ENCODE peak calls at places on chromosome 7, in seven cellular contexts. V is HCT116, D is kidney, H is astrocyte, X is BE2C, O is NT2/D1, F is hepatocyte. Z is an unnamed sample. For H3K4me1, the result is how much of the 10 kb centered on the place peaks cover.

GRCh38 chr7:23604296-23604640 is 7.1 kb downstream of the CCDC126 start:
- DNase-seq in O (no peak), H (no peak), X (no peak), D (no peak), F (no peak), V (no peak), Z (no peak)

GRCh38 chr7:147014596-147014995 is 898.0 kb downstream of the CNTNAP2 start:
- DNase-seq in O (no peak), F (no peak), D (no peak), X (no peak), H (no peak), V (no peak), Z (no peak)

GRCh38 chr7:145016068-145016467 is 180.2 kb upstream of the TPK1 start:
- DNase-seq in H (no peak), X (no peak), V (no peak), O (peak), D (no peak), F (no peak), Z (peak)

GRCh38 chr7:98394377-98394836 is 6.5 kb downstream of the BAIAP2L1 start:
- DNase-seq in V (peak), F (peak), O (no peak), D (no peak), X (no peak), H (peak), Z (no peak)

GRCh38 chr7:48042216-48042615 is 6.9 kb downstream of the C7orf57 start:
- DNase-seq in X (no peak), V (no peak), D (no peak), F (no peak), O (no peak), H (peak), Z (no peak)

GRCh38 chr7:1671876-1672451 is 1.9 kb downstream of the ELFN1 start:
- DNase-seq in X (no peak), D (peak), H (no peak), V (no peak), O (no peak), F (peak), Z (peak)

GRCh38 chr7:131540491-131541162 is 15.8 kb downstream of the PODXL start:
- DNase-seq in V (no peak), D (peak), F (no peak), H (no peak), O (no peak), X (no peak), Z (no peak)

GRCh38 chr7:115368998-115369397 is 447.1 kb downstream of the MDFIC start:
- DNase-seq in F (no peak), H (no peak), O (no peak), X (no peak), V (no peak), D (no peak), Z (no peak)

DNA sequence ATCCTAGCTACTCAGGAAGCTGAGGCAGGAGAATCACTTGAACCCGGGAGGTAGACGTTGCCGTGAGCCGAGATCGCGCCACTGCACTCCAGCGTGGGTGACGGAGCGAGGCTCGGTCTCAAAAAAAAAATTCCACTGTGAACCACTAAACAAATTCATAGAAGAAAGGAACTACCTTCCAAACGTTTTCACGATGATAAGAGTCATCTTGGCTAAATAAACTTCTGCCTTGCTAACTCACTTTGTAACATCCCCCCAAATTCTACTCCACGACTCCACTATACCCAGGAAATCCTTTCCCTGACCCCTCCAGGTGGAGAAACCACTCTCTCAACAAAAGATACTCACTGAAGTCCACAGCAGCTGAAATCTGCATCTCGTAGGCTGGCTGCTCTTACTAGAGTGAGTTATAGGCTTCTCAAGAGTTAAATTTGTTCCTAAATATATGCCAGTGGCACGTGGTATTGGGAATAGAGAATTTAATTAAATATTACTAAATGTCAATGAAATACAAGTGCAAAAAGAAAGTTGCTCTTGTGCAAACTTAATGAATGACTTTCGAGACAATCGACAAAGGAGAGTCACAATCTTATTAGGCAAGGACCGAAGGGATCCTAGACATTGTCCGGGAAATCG is 1.6 kb upstream of the GTF2I start:
- DNase-seq in X (no peak), V (no peak), D (no peak), O (no peak), F (no peak), H (no peak), Z (no peak)
- H3K4me3 ChIP-seq in X (peak), V (peak), D (peak), O (peak), F (peak), H (peak), Z (peak)

GRCh38 chr7:149690688-149691446 is 82.5 kb downstream of the ZNF467 start:
- DNase-seq in X (peak), H (peak), O (no peak), F (peak), D (peak), V (peak), Z (peak)

GRCh38 chr7:149688836-149689590 is 84.4 kb downstream of the ZNF467 start:
- DNase-seq in O (no peak), H (no peak), F (no peak), V (no peak), X (no peak), D (no peak), Z (no peak)

GRCh38 chr7:149692557-149692982 is 80.8 kb downstream of the ZNF467 start:
- DNase-seq in F (no peak), H (no peak), D (no peak), V (no peak), X (no peak), O (no peak), Z (no peak)

GRCh38 chr7:149689591-149689845 is 83.9 kb downstream of the ZNF467 start:
- DNase-seq in X (no peak), V (no peak), O (no peak), F (no peak), D (no peak), H (no peak), Z (no peak)

GRCh38 chr7:149692056-149692455 is 81.3 kb downstream of the ZNF467 start:
- DNase-seq in V (no peak), X (no peak), O (no peak), H (no peak), F (no peak), D (no peak), Z (no peak)
- H3K4me1 ChIP-seq in V (under half), X (under half), O (under half), H (under half), F (under half), D (under half), Z (under half)

DNA sequence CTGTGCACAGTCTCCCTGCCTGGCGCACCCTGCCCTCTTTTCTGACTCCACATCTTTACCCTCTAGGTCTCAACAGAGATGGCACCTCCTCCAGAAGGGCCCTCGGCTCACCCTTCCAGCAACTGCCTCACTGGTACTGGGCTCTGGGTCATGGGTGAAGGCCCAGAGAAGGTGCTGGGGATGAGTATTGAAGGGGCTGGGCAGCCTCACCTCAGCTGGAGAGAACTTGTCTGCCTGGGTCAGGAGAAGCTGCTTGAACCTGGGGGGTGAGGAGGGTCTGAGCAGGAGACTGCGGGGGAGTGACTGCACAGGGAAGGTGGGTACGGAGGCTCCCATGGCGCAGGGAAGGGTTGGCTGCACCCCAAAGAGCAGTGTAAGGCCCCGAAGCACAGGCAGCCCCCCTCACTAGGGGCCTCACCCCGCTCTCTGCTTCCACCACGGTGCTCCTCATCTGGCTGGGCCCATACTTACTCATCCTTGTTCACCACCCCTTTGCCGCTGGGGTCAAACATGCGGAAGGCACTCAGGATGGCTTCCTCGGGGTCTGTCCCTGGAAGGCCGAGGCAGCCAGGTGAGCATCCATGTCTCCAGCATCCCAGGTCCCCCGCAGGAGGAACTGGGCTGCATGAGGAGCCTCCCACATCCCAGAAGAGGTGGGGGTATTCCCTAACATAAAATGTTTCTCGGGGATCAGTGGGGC is 1.7 kb downstream of the MYL7 start:
- DNase-seq in V (no peak), H (no peak), D (no peak), X (no peak), O (no peak), F (no peak), Z (no peak)
- H3K4me3 ChIP-seq in V (no peak), H (no peak), D (no peak), X (no peak), O (no peak), F (no peak), Z (no peak)

GRCh38 chr7:78620931-78621330 is 822.4 kb downstream of the PHTF2 start:
- DNase-seq in F (peak), H (peak), D (no peak), O (peak), V (no peak), X (no peak), Z (peak)
- H3K4me1 ChIP-seq in F (under half), H (under half), D (under half), O (under half), V (under half), X (under half), Z (under half)

DNA sequence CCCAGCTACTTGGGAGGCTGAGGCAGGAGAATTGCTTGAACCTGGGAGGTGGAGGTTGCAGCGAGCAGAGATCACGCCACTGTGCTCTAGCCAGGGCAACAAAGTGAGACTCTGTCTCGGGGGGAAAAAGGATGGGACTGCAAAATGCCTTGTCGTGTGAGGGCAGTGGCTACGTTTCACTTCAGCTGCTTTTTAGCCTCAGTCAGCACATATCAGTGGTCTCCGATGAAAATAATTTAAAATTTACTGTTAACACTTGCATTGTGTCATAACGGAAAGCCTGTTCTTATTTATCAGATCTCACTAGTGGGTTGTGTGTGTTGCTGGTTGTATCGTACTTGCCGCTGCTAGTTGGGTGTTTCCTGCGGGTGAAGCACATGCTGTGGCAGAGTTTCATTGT is 61.9 kb downstream of the RBM33 start:
- DNase-seq in H (no peak), F (no peak), O (no peak), X (no peak), V (no peak), D (no peak), Z (no peak)
- H3K4me3 ChIP-seq in H (no peak), F (no peak), O (no peak), X (no peak), V (no peak), D (no peak), Z (no peak)

DNA sequence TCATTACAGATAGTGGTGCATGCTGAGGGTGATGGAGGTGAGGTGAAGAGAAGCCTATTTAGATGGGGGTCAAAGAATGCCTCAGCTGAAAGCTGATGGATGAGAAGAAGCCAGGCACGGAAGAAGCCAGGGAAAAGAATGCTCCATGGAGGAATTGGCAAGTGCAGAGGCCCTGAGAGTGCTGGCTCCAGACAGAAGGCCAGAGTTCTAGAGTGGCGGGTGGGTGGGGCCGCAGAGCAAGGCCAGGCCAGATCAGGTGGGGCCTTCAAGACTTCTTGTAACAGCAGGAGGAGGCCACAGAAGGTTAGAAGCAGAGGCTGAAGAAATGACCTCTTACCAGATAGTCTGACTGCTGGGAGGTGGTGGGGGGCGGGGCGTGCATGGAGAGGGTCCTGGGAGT is 7.3 kb downstream of the EEPD1 start:
- DNase-seq in O (no peak), D (no peak), X (no peak), H (no peak), V (no peak), F (no peak), Z (no peak)
- H3K4me1 ChIP-seq in O (under half), D (under half), X (under half), H (under half), V (under half), F (under half), Z (under half)

GRCh38 chr7:126690104-126690503 is 562.6 kb downstream of the GRM8 start:
- DNase-seq in H (no peak), O (no peak), V (no peak), X (no peak), D (peak), F (no peak), Z (no peak)
- H3K4me3 ChIP-seq in H (no peak), O (no peak), V (no peak), X (no peak), D (no peak), F (no peak), Z (no peak)

GRCh38 chr7:136911362-136911761 is 42.9 kb downstream of the CHRM2 start:
- DNase-seq in D (no peak), X (peak), O (no peak), H (peak), V (no peak), F (no peak), Z (peak)

GRCh38 chr7:136919820-136920219 is 51.4 kb downstream of the CHRM2 start:
- DNase-seq in H (no peak), D (no peak), V (no peak), X (no peak), F (no peak), O (no peak), Z (no peak)

GRCh38 chr7:136912339-136912738 is 43.9 kb downstream of the CHRM2 start:
- DNase-seq in F (no peak), X (no peak), D (no peak), V (no peak), O (no peak), H (peak), Z (no peak)

DNA sequence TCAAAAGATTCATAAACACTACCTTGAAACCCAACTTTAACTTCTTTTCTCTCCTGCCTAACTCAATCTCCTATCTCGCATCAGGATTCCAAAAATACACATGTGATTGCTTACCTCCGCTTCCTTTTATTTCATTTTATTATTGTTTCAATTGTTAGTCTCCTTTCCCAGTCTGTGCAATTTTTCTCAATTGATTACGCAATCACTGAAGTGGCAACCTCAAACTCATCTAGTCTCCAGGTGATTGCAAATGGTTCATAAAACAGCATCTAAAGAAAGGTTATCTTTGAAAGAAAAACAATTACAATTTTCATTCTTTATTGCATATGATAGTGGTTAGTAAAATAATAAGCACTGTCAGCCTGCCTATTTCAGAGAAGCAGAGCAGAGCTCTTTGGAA is 45.6 kb downstream of the CHRM2 start:
- DNase-seq in X (no peak), V (no peak), H (no peak), D (no peak), F (no peak), O (no peak), Z (no peak)
- H3K4me1 ChIP-seq in X (under half), V (under half), H (under half), D (under half), F (under half), O (under half), Z (under half)

DNA sequence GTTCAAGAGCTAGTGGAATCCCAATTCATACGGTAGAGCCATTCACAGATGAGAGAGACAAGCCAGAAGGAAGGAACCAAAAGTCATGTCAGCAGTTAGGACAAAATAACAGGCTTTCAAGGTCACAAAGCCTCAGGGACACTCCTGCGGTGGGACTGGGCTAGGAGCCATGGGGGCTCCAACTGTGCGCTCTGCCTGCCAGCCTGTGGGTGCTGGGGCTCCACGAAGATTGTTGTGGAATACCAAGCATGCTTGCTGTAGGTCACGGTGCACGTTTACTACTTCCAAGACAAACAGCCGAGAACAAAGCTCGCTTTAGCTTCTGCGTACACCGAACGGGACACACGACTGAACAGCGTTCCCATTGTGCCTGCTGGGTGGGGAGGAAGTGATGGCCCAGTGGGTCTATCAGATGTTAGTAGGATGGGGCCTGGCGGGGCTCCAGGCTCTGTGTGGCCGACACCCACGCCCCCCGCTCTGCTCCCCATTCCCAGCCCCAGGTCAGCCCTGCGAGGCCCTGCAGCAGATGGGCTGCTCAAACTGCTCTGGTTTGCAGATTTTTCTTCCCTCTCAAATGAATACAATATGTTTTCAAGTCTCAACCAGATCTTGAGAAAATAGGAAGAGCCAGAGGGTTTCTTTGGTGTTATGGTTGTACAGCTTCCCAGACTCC is 158.9 kb downstream of the EGFR start:
- DNase-seq in F (no peak), V (no peak), X (no peak), O (no peak), D (peak), H (peak), Z (no peak)
- H3K4me3 ChIP-seq in F (no peak), V (no peak), X (no peak), O (no peak), D (no peak), H (no peak), Z (no peak)

DNA sequence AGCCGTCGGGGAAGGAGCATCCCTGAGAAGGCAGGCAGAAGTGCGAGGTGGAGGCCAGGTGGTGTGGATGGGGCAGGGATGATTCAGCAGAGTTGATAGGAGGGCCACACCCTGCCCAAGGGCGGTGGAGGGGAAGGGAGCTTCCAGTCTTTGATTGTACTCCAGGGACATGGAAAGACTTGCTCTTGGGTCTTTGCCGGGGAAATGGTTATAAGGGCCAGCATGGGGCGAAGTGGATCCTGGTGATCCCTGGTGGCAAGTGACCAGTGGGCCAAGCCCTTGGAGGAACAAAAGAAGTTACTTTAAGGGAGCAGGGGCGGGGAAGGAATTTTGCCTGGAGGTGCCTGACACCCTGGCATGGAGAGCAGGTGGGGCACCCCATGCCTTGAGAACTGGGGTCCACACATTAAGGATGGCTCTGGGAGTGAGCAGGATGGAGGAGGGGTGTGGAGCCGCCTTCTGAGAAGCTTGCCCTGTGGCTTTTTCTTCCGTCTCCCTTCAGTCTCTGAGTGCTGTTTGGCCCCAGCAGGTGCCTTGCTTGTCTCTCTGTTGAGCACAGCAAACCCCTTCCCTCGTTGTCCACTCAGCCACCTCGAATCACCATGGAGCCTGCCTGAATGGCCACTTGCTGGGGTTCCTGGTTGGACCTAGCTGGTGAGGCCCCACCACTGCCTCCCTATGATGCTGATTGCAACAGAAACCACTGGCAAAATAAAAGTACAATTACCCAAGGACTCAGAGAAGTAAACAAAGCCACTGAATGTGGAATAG is 83.9 kb downstream of the RAMP3 start:
- DNase-seq in V (no peak), F (no peak), D (no peak), H (no peak), O (no peak), X (no peak), Z (no peak)
- H3K4me1 ChIP-seq in V (under half), F (under half), D (under half), H (under half), O (under half), X (under half), Z (under half)